ENCODE peak calls at places on chromosomes 7 and 10, in nine cellular contexts. W is colonic mucosa, Z is lower lobe of right lung, E is neural crest cell, P is mammary epithelial cell, C is esophagus squamous epithelium, V is epithelial cell of proximal tubule, R is uterus, T is fibroblast of pulmonary artery. H is an unnamed sample.

GRCh38 chr7:74410772-74411171 is 42.9 kb upstream of the GTF2IRD1 start:
- DNase-seq in W (no peak), Z (no peak), E (no peak), P (no peak), C (no peak), V (no peak), R (no peak), T (no peak), H (no peak)

GRCh38 chr7:149638566-149639320 is 134.6 kb downstream of the ZNF467 start:
- DNase-seq in W (no peak), Z (no peak), E (no peak), P (no peak), C (no peak), V (no peak), R (no peak), T (no peak), H (no peak)

GRCh38 chr7:20193242-20193777 is 23.9 kb downstream of the MACC1 start:
- DNase-seq in W (no peak), Z (no peak), E (no peak), P (no peak), C (no peak), V (no peak), R (no peak), T (peak; percentile 52), H (peak; percentile 29)

GRCh38 chr7:66748127-66748511 is 7.6 kb downstream of the RABGEF1 start:
- DNase-seq in W (no peak), Z (no peak), E (no peak), P (no peak), C (no peak), V (no peak), R (no peak), T (no peak), H (no peak)

GRCh38 chr10:124063736-124064135 is 29.7 kb downstream of the CHST15 start:
- DNase-seq in W (no peak), Z (no peak), E (no peak), P (peak; percentile 73), C (no peak), V (no peak), R (peak; percentile 71), T (peak; percentile 48), H (no peak)

GRCh38 chr10:84193846-84194423 is 402 bp upstream of the CDHR1 start:
- DNase-seq in W (no peak), Z (no peak), E (no peak), P (no peak), C (no peak), V (no peak), R (no peak), T (no peak), H (no peak)

GRCh38 chr10:13347235-13348156 is 597 bp downstream of the SEPHS1 start:
- DNase-seq in W (peak; percentile 81), Z (peak; percentile 90), E (peak; percentile 65), P (peak; percentile 69), C (no peak), V (no peak), R (peak; percentile 79), T (peak; percentile 75), H (peak; percentile 93)

GRCh38 chr7:104231054-104232046 is 23.5 kb upstream of the ORC5 start:
- DNase-seq in W (peak; percentile 30), Z (peak; percentile 45), E (peak; percentile 48), P (peak; percentile 30), C (no peak), V (no peak), R (peak; percentile 26), T (peak; percentile 66), H (peak; percentile 67)

GRCh38 chr7:101058355-101058754 is 26.9 kb upstream of the TRIM56 start:
- DNase-seq in W (peak; percentile 55), Z (peak; percentile 51), E (peak; percentile 80), P (peak; percentile 8), C (no peak), V (peak; percentile 3), R (peak; percentile 39), T (peak; percentile 69), H (peak; percentile 52)

GRCh38 chr10:130990536-130990935 is 321.0 kb downstream of the TCERG1L start:
- DNase-seq in W (no peak), Z (no peak), E (no peak), P (no peak), C (no peak), V (no peak), R (no peak), T (no peak), H (no peak)

GRCh38 chr10:60414877-60415585 is 25.4 kb upstream of the ANK3 start:
- DNase-seq in W (no peak), Z (no peak), E (no peak), P (peak; percentile 95), C (no peak), V (peak; percentile 59), R (no peak), T (peak; percentile 81), H (no peak)

GRCh38 chr7:134200970-134201369 is 73.8 kb downstream of the LRGUK start:
- DNase-seq in W (no peak), Z (no peak), E (no peak), P (no peak), C (no peak), V (no peak), R (no peak), T (no peak), H (no peak)

DNA sequence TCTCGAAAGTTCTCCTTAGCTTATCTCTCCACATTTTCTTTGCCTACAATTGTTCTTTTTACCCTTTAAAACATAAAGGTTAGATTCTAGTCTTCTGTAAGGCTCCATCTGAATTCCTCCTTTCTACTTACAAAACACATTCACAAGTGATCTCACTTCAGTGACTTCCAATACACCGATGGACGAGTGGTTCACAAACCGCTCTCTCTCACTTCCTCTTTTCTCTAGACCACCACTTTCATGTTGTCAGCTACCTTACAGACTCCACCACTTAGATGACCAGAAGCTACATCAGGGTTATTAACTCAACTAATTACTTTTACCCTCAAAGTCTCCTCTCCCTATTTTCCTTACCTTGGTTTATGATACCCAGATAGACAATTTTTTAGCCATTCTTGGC is 11.8 kb downstream of the MET start:
- DNase-seq in W (no peak), Z (no peak), E (no peak), P (no peak), C (no peak), V (no peak), R (no peak), T (no peak), H (peak; percentile 64)
- TF ChIP-seq CTCF in W (no peak), Z (no peak), E (no peak), P (no peak), C (no peak), V (no peak), R (no peak), T (no peak), H (no peak)

GRCh38 chr7:71988176-71988575 is 424.0 kb downstream of the CALN1 start:
- DNase-seq in W (no peak), Z (no peak), E (no peak), P (no peak), C (no peak), V (no peak), R (no peak), T (no peak), H (no peak)

GRCh38 chr7:71990138-71990462 is 422.0 kb downstream of the CALN1 start:
- DNase-seq in W (no peak), Z (no peak), E (no peak), P (no peak), C (no peak), V (no peak), R (no peak), T (no peak), H (no peak)

GRCh38 chr7:71987200-71987767 is 424.9 kb downstream of the CALN1 start:
- DNase-seq in W (no peak), Z (no peak), E (no peak), P (no peak), C (no peak), V (no peak), R (no peak), T (no peak), H (no peak)

GRCh38 chr7:71982847-71983246 is 429.3 kb downstream of the CALN1 start:
- DNase-seq in W (no peak), Z (no peak), E (no peak), P (no peak), C (no peak), V (no peak), R (no peak), T (no peak), H (no peak)

GRCh38 chr7:71984348-71984747 is 427.8 kb downstream of the CALN1 start:
- DNase-seq in W (no peak), Z (no peak), E (no peak), P (no peak), C (no peak), V (no peak), R (no peak), T (no peak), H (no peak)
- TF ChIP-seq CTCF in W (no peak), Z (no peak), E (no peak), P (no peak), C (no peak), V (no peak), R (no peak), T (no peak), H (no peak)

DNA sequence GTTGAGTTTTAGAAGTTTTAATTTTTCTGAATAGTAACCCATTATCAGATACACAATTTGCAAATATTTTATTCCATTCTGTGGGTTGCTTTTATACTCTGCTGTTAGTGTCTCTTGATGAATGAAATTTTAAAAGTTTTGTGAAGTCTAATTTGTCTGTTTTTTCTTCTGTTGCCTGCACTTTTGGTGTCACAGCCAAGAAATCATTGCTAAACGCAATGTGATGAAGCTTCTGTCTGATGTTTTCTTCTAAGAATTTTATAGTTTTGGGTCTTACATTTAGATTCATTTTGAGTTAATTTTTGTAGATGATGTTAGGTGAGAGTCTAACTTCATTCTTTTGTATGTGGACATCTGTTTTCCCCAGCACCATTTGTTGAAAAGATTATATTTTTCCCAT is 330.0 kb upstream of the FOXK1 start:
- DNase-seq in W (no peak), Z (no peak), E (no peak), P (no peak), C (no peak), V (no peak), R (no peak), T (no peak), H (no peak)
- TF ChIP-seq CTCF in W (no peak), Z (no peak), E (no peak), P (no peak), C (no peak), V (no peak), R (no peak), T (no peak), H (no peak)

DNA sequence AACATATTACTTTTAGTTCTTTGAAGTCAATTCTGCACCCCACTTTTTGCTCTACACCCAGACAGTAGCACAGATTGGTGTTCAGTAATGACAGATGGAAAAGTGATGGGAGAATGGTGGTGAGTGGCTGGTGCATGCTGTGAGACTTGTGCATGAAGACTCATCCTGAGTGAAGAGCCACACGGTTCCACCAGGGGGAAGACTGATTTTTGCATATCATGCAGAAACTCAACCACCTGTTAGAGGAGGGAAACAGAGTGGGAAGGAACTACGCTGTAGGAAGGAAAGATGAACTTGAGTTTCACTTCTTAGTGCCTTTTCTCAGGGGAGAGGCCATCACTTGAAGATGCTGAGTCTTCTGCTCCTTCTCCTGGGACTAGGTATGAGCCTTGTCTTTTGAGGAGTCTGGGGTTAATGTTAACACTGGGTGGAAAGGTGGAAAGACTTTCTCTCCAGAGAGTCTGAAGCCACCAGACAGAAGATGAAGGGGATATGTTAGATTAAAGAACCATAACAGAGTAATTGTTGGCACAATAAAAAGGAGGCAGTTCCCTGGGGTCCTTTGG is 9.3 kb upstream of the PRSS1 start:
- DNase-seq in W (no peak), Z (no peak), E (no peak), P (no peak), C (no peak), V (no peak), R (no peak), T (peak; percentile 3), H (no peak)
- TF ChIP-seq CTCF in W (no peak), Z (no peak), E (no peak), P (no peak), C (no peak), V (no peak), R (no peak), T (no peak), H (no peak)

H was measured in GM20000.